ENCODE peak calls at places on chromosomes 11 and 22, in six cellular contexts. B, J, I, C, A and Q are unnamed samples. For H3K9me3, the result is how much of the 10 kb centered on the place peaks cover.

GRCh38 chr22:17302616-17303015 is 66.6 kb upstream of the CECR2 start:
- DNase-seq in B (no peak), J (no peak), I (no peak), C (no peak), A (no peak), Q (no peak)

GRCh38 chr22:30305519-30305905 is 16.2 kb upstream of the CASTOR1 start:
- DNase-seq in B (peak), J (no peak), I (no peak), C (peak), A (no peak), Q (peak)

GRCh38 chr11:69578167-69578566 is 62.8 kb upstream of the CCND1 start:
- DNase-seq in B (no peak), J (no peak), I (no peak), C (no peak), A (no peak), Q (no peak)

GRCh38 chr11:12719221-12719620 is 45.0 kb downstream of the TEAD1 start:
- DNase-seq in B (no peak), J (no peak), I (peak), C (no peak), A (no peak), Q (no peak)

GRCh38 chr11:97890466-97890865 is 1130.3 kb upstream of the CNTN5 start:
- DNase-seq in B (no peak), J (no peak), I (no peak), C (no peak), A (no peak), Q (no peak)

GRCh38 chr11:67584881-67585873 is 1.6 kb downstream of the GSTP1 start:
- DNase-seq in B (no peak), J (no peak), I (no peak), C (no peak), A (no peak), Q (no peak)

GRCh38 chr11:17408641-17409040 is 20.2 kb upstream of the KCNJ11 start:
- DNase-seq in B (no peak), J (no peak), I (no peak), C (no peak), A (no peak), Q (no peak)

GRCh38 chr22:45254388-45254787 is 13.7 kb upstream of the KIAA0930 start:
- DNase-seq in B (no peak), J (no peak), I (no peak), C (no peak), A (no peak), Q (no peak)

GRCh38 chr11:3192511-3193372 is 25.9 kb downstream of the MRGPRG start:
- DNase-seq in B (no peak), J (no peak), I (no peak), C (no peak), A (no peak), Q (no peak)

DNA sequence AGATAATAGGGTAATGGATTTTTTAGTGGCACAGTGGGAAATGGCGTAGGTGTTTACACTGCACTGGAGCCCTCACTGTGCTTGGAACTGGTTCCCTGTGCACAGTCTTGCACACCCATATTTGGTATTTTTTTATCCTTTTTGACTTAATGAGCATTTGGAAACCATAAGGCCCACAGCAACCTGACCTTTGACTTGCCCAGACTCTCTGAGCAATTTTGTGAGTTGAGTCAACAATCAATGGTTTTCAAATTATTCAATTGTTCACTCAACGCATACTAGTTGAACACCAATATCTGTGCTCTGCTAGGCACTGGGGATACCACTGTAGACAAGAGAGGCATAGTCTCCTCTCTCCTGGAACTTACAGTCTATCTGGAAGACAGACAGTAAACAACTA is 14.3 kb downstream of the CD44 start:
- DNase-seq in B (no peak), J (no peak), I (no peak), C (no peak), A (no peak), Q (no peak)
- H3K27ac ChIP-seq in B (no peak), J (no peak), I (no peak), C (peak), A (no peak), Q (no peak)

DNA sequence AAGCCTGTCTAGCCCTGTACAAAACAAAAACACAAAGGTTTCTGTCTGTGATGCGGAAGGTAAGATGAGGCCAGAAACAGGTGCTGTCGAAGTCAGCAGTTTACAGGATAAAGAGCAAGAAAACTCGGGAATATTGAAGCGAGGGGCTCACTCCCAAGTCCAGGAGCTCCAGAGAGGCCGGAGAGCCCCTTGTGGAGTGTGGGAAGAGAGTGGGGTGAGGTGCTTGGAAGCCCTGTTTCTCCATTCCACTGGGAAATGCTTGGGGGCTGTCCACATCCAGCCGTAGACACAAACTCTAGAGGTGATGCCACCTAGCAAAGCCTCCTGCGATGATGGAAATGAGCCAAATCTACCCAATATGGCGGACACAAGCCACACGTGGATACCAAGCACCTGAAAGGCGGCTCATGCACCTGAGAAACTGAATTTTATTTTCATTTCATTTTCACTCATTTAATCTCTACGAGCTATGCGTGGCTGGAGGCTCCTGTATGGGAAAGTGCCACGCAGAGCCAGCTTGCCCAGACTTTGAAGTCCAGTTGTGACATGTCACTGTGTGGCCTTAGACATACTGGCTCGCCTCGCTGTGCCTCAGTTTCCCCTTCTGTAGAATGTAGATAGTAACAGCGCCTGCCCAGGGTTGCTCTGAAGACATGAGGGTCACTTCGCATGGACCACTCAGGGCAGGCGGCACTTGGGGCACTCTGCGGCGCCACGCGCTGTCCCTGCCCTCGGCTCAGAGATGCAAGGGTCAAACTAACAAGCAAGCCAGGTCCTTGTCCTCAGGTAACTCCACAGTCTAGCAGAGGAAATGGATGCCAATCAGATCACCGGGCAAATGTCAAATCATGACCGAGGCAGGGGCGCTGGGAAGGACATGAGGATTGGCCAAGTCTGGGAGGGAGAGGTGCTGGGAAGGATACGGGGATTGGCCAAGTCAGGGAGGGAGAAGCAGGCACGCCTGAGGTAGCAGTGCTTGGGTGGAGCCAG is 684.7 kb downstream of the TBC1D22A start:
- DNase-seq in B (no peak), J (no peak), I (no peak), C (no peak), A (no peak), Q (peak)
- H3K9me3 ChIP-seq in B (under half), J (under half), I (under half), C (under half), A (under half), Q (under half)

GRCh38 chr22:38243007-38243775 is 29.6 kb downstream of the TMEM184B start:
- DNase-seq in B (no peak), J (no peak), I (peak), C (no peak), A (no peak), Q (no peak)
- H3K27ac ChIP-seq in B (peak), J (peak), I (no peak), C (no peak), A (no peak), Q (peak)

GRCh38 chr11:102437727-102438126 is 14.8 kb downstream of the TMEM123 start:
- DNase-seq in B (no peak), J (no peak), I (no peak), C (no peak), A (no peak), Q (no peak)
- H3K9me3 ChIP-seq in B (under half), J (under half), I (under half), C (under half), A (under half), Q (under half)

GRCh38 chr22:39457546-39458442 is 982 bp downstream of the MGAT3 start:
- DNase-seq in B (no peak), J (no peak), I (peak), C (no peak), A (no peak), Q (no peak)
- H3K27ac ChIP-seq in B (peak), J (peak), I (no peak), C (no peak), A (peak), Q (peak)

DNA sequence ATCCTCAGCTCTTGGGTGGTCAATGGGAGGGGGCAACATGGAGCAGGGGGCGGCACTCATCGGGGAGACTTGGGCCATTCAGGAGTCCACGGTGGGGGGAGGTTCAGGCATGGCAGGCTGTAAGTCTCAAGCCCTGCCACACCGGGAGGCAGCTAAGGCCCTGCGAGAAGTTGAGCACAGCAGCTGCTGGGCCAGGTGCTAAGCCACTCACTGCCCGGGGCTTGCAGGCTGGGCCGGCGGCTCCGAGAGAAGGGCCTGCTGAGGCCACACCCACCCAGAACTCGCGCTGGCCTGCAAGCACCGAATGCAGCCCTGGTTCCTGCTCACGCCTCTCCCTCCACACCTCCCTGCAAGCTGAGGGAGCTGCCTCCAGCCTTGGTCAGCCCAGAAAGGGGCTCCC is 131.4 kb downstream of the OR4C45 start:
- DNase-seq in B (no peak), J (no peak), I (no peak), C (no peak), A (no peak), Q (no peak)
- H3K9me3 ChIP-seq in B (under half), J (under half), I (under half), C (under half), A (under half), Q (under half)

GRCh38 chr11:74647404-74647803 is 55.0 kb downstream of the POLD3 start:
- DNase-seq in B (no peak), J (no peak), I (no peak), C (no peak), A (no peak), Q (no peak)
- H3K27ac ChIP-seq in B (no peak), J (no peak), I (no peak), C (no peak), A (no peak), Q (no peak)